ENCODE peak calls at places on chromosomes 11 and 22, in eight cellular contexts. One of them, this sample, is unnamed.

GRCh38 chr22:47048123-47049077 is 285.9 kb downstream of the TBC1D22A start:
- DNase-seq in cardiac fibroblast: no peak
- DNase-seq in IMR-90: no peak
- DNase-seq in A549: no peak
- DNase-seq in thoracic aorta: no peak
- DNase-seq in bronchial epithelial cell: no peak
- DNase-seq in cardiac muscle cell: no peak
- DNase-seq in fibroblast of villous mesenchyme: no peak
- DNase-seq in this sample: no peak

GRCh38 chr11:2325719-2326118 is 23.9 kb downstream of the TSPAN32 start:
- DNase-seq in cardiac muscle cell: peak; percentile 34
- DNase-seq in A549: no peak
- DNase-seq in bronchial epithelial cell: peak; percentile 74
- DNase-seq in fibroblast of villous mesenchyme: peak; percentile 13
- DNase-seq in cardiac fibroblast: peak; percentile 33
- DNase-seq in IMR-90: peak; percentile 35
- DNase-seq in thoracic aorta: no peak
- DNase-seq in this sample: peak; percentile 13

GRCh38 chr11:46348986-46349401 is 1.7 kb downstream of the DGKZ start:
- DNase-seq in fibroblast of villous mesenchyme: no peak
- DNase-seq in bronchial epithelial cell: no peak
- DNase-seq in thoracic aorta: no peak
- DNase-seq in cardiac fibroblast: no peak
- DNase-seq in A549: no peak
- DNase-seq in cardiac muscle cell: no peak
- DNase-seq in IMR-90: no peak
- DNase-seq in this sample: no peak

GRCh38 chr22:29319072-29319471 is 3.6 kb upstream of the RASL10A start:
- DNase-seq in A549: no peak
- DNase-seq in thoracic aorta: no peak
- DNase-seq in bronchial epithelial cell: no peak
- DNase-seq in cardiac fibroblast: no peak
- DNase-seq in fibroblast of villous mesenchyme: no peak
- DNase-seq in IMR-90: no peak
- DNase-seq in cardiac muscle cell: no peak
- DNase-seq in this sample: no peak

GRCh38 chr11:17861036-17861755 is 126.6 kb downstream of the KCNC1 start:
- DNase-seq in fibroblast of villous mesenchyme: no peak
- DNase-seq in cardiac fibroblast: peak; percentile 20
- DNase-seq in IMR-90: peak; percentile 33
- DNase-seq in bronchial epithelial cell: no peak
- DNase-seq in A549: no peak
- DNase-seq in thoracic aorta: no peak
- DNase-seq in cardiac muscle cell: no peak
- DNase-seq in this sample: no peak

GRCh38 chr11:44623321-44623715 is 57.9 kb downstream of the CD82 start:
- DNase-seq in bronchial epithelial cell: no peak
- DNase-seq in thoracic aorta: no peak
- DNase-seq in fibroblast of villous mesenchyme: no peak
- DNase-seq in cardiac muscle cell: no peak
- DNase-seq in IMR-90: no peak
- DNase-seq in cardiac fibroblast: no peak
- DNase-seq in A549: no peak
- DNase-seq in this sample: no peak

GRCh38 chr11:59263225-59263894 is 50.6 kb upstream of the MPEG1 start:
- DNase-seq in cardiac fibroblast: no peak
- DNase-seq in A549: no peak
- DNase-seq in fibroblast of villous mesenchyme: no peak
- DNase-seq in cardiac muscle cell: no peak
- DNase-seq in IMR-90: no peak
- DNase-seq in thoracic aorta: no peak
- DNase-seq in bronchial epithelial cell: no peak
- DNase-seq in this sample: no peak

GRCh38 chr22:17007852-17008731 is at the start of gene GAB4:
- DNase-seq in fibroblast of villous mesenchyme: no peak
- DNase-seq in bronchial epithelial cell: no peak
- DNase-seq in A549: no peak
- DNase-seq in cardiac fibroblast: no peak
- DNase-seq in cardiac muscle cell: no peak
- DNase-seq in thoracic aorta: no peak
- DNase-seq in IMR-90: no peak
- DNase-seq in this sample: no peak

GRCh38 chr11:62958547-62959071 is 26.2 kb downstream of the SLC22A6 start:
- DNase-seq in thoracic aorta: no peak
- DNase-seq in fibroblast of villous mesenchyme: peak; percentile 61
- DNase-seq in A549: no peak
- DNase-seq in cardiac fibroblast: peak; percentile 17
- DNase-seq in IMR-90: peak; percentile 21
- DNase-seq in cardiac muscle cell: peak; percentile 61
- DNase-seq in bronchial epithelial cell: peak; percentile 4
- DNase-seq in this sample: peak; percentile 59

DNA sequence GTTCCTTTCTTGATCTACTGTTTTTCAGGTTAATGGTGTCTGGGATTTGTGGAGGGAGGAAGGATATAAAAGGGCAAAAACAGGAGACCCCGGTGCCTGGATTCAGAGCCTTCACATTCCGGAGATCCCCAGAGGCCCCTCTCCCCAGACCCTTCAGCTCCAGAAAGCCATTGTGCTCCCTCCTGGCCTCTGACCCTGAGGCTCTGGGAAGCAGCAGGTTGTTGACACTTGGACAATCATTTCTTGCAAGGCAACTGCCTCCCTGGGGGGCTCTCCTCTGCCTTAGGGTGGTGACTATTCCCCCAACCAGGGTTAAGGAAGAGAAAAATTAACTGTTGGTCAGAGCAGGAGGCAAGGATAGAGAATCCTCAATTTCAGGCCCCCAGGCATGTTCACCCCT is 86.9 kb upstream of the NNMT start:
- DNase-seq in A549: no peak
- DNase-seq in IMR-90: no peak
- DNase-seq in fibroblast of villous mesenchyme: no peak
- DNase-seq in thoracic aorta: no peak
- DNase-seq in cardiac fibroblast: no peak
- DNase-seq in bronchial epithelial cell: no peak
- DNase-seq in cardiac muscle cell: no peak
- DNase-seq in this sample: no peak
- H3K4me3 ChIP-seq in A549: no peak overlapping the region
- H3K4me3 ChIP-seq in IMR-90: no peak overlapping the region
- H3K4me3 ChIP-seq in fibroblast of villous mesenchyme: no peak overlapping the region
- H3K4me3 ChIP-seq in thoracic aorta: no peak overlapping the region
- H3K4me3 ChIP-seq in cardiac fibroblast: no peak overlapping the region
- H3K4me3 ChIP-seq in bronchial epithelial cell: no peak overlapping the region
- H3K4me3 ChIP-seq in cardiac muscle cell: no peak overlapping the region
- H3K4me3 ChIP-seq in this sample: no peak overlapping the region

DNA sequence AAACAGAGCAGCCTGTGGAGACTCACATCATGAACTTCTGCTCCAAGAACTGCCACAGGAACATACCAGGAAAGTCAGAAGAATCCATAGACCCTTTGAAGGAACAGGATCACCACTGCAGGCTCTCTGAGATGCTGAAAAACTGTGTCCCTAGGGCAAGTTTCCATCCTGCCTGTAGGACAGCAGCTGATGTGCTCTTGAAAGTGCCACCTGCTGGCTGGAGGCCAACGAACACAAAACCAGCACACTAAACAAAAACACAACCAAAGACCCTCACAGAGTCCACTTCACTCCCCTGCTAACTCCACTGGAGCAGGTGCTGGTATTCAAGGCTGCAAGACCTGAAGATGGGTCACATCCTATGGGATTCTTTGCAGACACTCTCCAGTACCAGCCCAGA is 12.0 kb upstream of the NXPE1 start:
- DNase-seq in fibroblast of villous mesenchyme: no peak
- DNase-seq in cardiac fibroblast: no peak
- DNase-seq in thoracic aorta: no peak
- DNase-seq in cardiac muscle cell: no peak
- DNase-seq in IMR-90: no peak
- DNase-seq in A549: no peak
- DNase-seq in bronchial epithelial cell: no peak
- DNase-seq in this sample: no peak
- TF ChIP-seq CTCF in fibroblast of villous mesenchyme: no peak
- TF ChIP-seq CTCF in cardiac fibroblast: no peak
- TF ChIP-seq CTCF in thoracic aorta: no peak
- TF ChIP-seq CTCF in cardiac muscle cell: no peak
- TF ChIP-seq CTCF in IMR-90: no peak
- TF ChIP-seq CTCF in A549: no peak
- TF ChIP-seq CTCF in bronchial epithelial cell: no peak
- TF ChIP-seq CTCF in this sample: no peak

GRCh38 chr11:13638436-13638835 is 30.0 kb upstream of the FAR1 start:
- DNase-seq in IMR-90: no peak
- DNase-seq in cardiac fibroblast: no peak
- DNase-seq in fibroblast of villous mesenchyme: peak; percentile 1
- DNase-seq in bronchial epithelial cell: no peak
- DNase-seq in A549: no peak
- DNase-seq in cardiac muscle cell: no peak
- DNase-seq in thoracic aorta: no peak
- DNase-seq in this sample: peak; percentile 2

GRCh38 chr11:13635290-13635689 is 33.2 kb upstream of the FAR1 start:
- DNase-seq in bronchial epithelial cell: no peak
- DNase-seq in thoracic aorta: no peak
- DNase-seq in fibroblast of villous mesenchyme: no peak
- DNase-seq in cardiac fibroblast: no peak
- DNase-seq in A549: no peak
- DNase-seq in cardiac muscle cell: no peak
- DNase-seq in IMR-90: no peak
- DNase-seq in this sample: no peak

GRCh38 chr11:13635804-13636203 is 32.7 kb upstream of the FAR1 start:
- DNase-seq in fibroblast of villous mesenchyme: no peak
- DNase-seq in cardiac fibroblast: no peak
- DNase-seq in bronchial epithelial cell: no peak
- DNase-seq in A549: no peak
- DNase-seq in cardiac muscle cell: no peak
- DNase-seq in IMR-90: no peak
- DNase-seq in thoracic aorta: no peak
- DNase-seq in this sample: no peak

GRCh38 chr11:13637125-13638119 is 31.0 kb upstream of the FAR1 start:
- DNase-seq in IMR-90: no peak
- DNase-seq in bronchial epithelial cell: no peak
- DNase-seq in A549: no peak
- DNase-seq in fibroblast of villous mesenchyme: no peak
- DNase-seq in cardiac fibroblast: no peak
- DNase-seq in thoracic aorta: no peak
- DNase-seq in cardiac muscle cell: no peak
- DNase-seq in this sample: no peak
- H3K4me3 ChIP-seq in IMR-90: no peak overlapping the region
- H3K4me3 ChIP-seq in bronchial epithelial cell: no peak overlapping the region
- H3K4me3 ChIP-seq in A549: no peak overlapping the region
- H3K4me3 ChIP-seq in fibroblast of villous mesenchyme: no peak overlapping the region
- H3K4me3 ChIP-seq in cardiac fibroblast: no peak overlapping the region
- H3K4me3 ChIP-seq in thoracic aorta: no peak overlapping the region
- H3K4me3 ChIP-seq in cardiac muscle cell: no peak overlapping the region
- H3K4me3 ChIP-seq in this sample: no peak overlapping the region

DNA sequence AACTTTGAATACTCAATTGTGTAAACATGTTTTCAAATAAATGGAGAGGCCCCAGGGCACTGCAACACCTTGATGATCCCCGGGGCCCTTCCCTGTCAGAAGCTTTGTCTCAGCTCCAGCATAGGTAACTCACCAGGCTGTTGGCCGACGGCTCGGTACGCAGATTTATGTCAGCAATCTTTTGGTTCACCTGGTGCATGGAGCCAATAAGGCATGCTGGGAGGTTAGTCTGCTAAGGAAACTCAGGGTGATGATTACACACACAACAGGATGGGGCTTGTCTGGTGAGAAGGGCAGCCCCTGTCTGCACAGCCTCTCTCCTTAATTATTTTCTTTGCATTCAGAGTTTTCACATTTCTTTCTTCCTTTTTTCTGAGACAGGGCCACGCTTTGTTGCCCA is 10.8 kb downstream of the FAM227A start:
- DNase-seq in cardiac muscle cell: no peak
- DNase-seq in A549: no peak
- DNase-seq in IMR-90: no peak
- DNase-seq in cardiac fibroblast: no peak
- DNase-seq in bronchial epithelial cell: peak; percentile 86
- DNase-seq in thoracic aorta: no peak
- DNase-seq in fibroblast of villous mesenchyme: no peak
- DNase-seq in this sample: no peak
- TF ChIP-seq CTCF in cardiac muscle cell: no peak
- TF ChIP-seq CTCF in A549: no peak
- TF ChIP-seq CTCF in IMR-90: no peak
- TF ChIP-seq CTCF in cardiac fibroblast: no peak
- TF ChIP-seq CTCF in bronchial epithelial cell: no peak
- TF ChIP-seq CTCF in thoracic aorta: no peak
- TF ChIP-seq CTCF in fibroblast of villous mesenchyme: no peak
- TF ChIP-seq CTCF in this sample: no peak

GRCh38 chr22:38657248-38657909 is 941 bp downstream of the CBY1 start:
- DNase-seq in cardiac muscle cell: peak; percentile 17
- DNase-seq in bronchial epithelial cell: peak; percentile 13
- DNase-seq in cardiac fibroblast: peak; percentile 10
- DNase-seq in thoracic aorta: no peak
- DNase-seq in IMR-90: no peak
- DNase-seq in A549: peak; percentile 3
- DNase-seq in fibroblast of villous mesenchyme: peak; percentile 36
- DNase-seq in this sample: peak; percentile 29
- H3K4me3 ChIP-seq in cardiac muscle cell: peak overlapping the region; percentile 85
- H3K4me3 ChIP-seq in bronchial epithelial cell: peak overlapping the region; percentile 90
- H3K4me3 ChIP-seq in cardiac fibroblast: peak overlapping the region; percentile 84
- H3K4me3 ChIP-seq in thoracic aorta: peak overlapping the region; percentile 82
- H3K4me3 ChIP-seq in IMR-90: peak overlapping the region; percentile 73
- H3K4me3 ChIP-seq in A549: peak overlapping the region; percentile 84
- H3K4me3 ChIP-seq in fibroblast of villous mesenchyme: peak overlapping the region; percentile 92
- H3K4me3 ChIP-seq in this sample: peak overlapping the region; percentile 76

DNA sequence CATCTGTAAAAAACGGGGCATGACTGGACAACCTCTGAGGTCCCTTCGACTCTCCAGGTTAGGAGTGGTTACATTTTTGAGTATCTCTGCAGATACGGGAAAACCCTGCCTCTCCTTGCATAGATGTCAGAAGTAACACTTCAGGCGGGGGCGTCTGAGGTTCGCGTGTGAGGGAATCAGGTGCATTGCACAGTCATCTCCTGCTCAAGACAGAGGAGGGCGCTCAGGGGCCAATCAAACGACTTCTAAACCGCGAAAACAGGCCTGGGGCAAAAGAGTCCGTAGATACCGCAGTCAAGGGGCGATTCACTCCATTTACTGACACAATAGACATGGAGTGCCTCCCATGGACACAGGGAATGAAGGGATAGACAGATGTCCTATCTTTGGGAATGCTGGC is 31.7 kb downstream of the KIRREL3 start:
- DNase-seq in thoracic aorta: no peak
- DNase-seq in bronchial epithelial cell: peak; percentile 6
- DNase-seq in IMR-90: peak; percentile 6
- DNase-seq in cardiac muscle cell: no peak
- DNase-seq in cardiac fibroblast: no peak
- DNase-seq in fibroblast of villous mesenchyme: no peak
- DNase-seq in A549: no peak
- DNase-seq in this sample: no peak
- TF ChIP-seq CTCF in thoracic aorta: no peak
- TF ChIP-seq CTCF in bronchial epithelial cell: no peak
- TF ChIP-seq CTCF in IMR-90: no peak
- TF ChIP-seq CTCF in cardiac muscle cell: no peak
- TF ChIP-seq CTCF in cardiac fibroblast: no peak
- TF ChIP-seq CTCF in fibroblast of villous mesenchyme: no peak
- TF ChIP-seq CTCF in A549: no peak
- TF ChIP-seq CTCF in this sample: no peak

DNA sequence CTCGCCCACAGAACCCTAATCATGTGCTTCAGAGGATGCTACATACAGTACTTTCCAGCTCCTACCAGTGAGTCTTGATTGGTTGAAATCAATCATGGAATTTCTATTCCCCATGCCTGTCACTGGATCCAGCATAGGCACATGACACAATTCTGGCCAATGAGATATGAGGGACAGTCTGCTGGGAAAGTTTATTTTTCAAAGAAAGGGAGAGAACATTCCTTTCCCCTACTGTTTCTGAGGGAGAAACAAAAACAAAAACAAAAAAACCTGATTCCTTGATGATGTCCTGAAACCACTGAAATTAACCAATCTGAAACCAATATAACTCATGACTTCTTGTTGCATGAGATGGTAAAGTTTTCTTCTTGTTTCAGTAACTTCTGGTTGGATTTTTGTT is 3.3 kb upstream of the RCN1 start:
- DNase-seq in cardiac muscle cell: peak; percentile 83
- DNase-seq in bronchial epithelial cell: no peak
- DNase-seq in IMR-90: peak; percentile 52
- DNase-seq in fibroblast of villous mesenchyme: peak; percentile 78
- DNase-seq in A549: no peak
- DNase-seq in cardiac fibroblast: peak; percentile 91
- DNase-seq in thoracic aorta: no peak
- DNase-seq in this sample: peak; percentile 97
- H3K4me3 ChIP-seq in cardiac muscle cell: no peak overlapping the region
- H3K4me3 ChIP-seq in bronchial epithelial cell: no peak overlapping the region
- H3K4me3 ChIP-seq in IMR-90: no peak overlapping the region
- H3K4me3 ChIP-seq in fibroblast of villous mesenchyme: peak overlapping the region; percentile 42
- H3K4me3 ChIP-seq in A549: no peak overlapping the region
- H3K4me3 ChIP-seq in cardiac fibroblast: no peak overlapping the region
- H3K4me3 ChIP-seq in thoracic aorta: peak overlapping the region; percentile 61
- H3K4me3 ChIP-seq in this sample: peak overlapping the region; percentile 24